ENCODE peak calls at places on chromosomes 16 and 17, in ten cellular contexts. F is AG20443; G is Right ventricle myocardium superior; Z is T-helper 22 cell; X is CD4-positive, alpha-beta T cell; M is GM18507; J is caudate nucleus; H is adrenal gland; T is HT-29; V is stimulated activated CD4-positive, alpha-beta T cell treated with anti-CD3 and anti-CD28 coated beads, Interleukin-4, amount 100 ng/mL, for 48 hours. Y is an unnamed sample.

GRCh38 chr17:1916339-1916738 is 86.5 kb downstream of the RPA1 start:
- DNase-seq in F (no peak), G (no peak), Z (no peak), X (no peak), M (no peak), J (no peak), H (no peak), T (no peak), V (no peak), Y (no peak)

GRCh38 chr16:66544358-66544757 is 5.6 kb downstream of the TK2 start:
- DNase-seq in F (no peak), G (no peak), Z (no peak), X (no peak), M (no peak), J (no peak), H (no peak), T (no peak), V (no peak), Y (no peak)

GRCh38 chr17:50830298-50830697 is 5.1 kb upstream of the WFIKKN2 start:
- DNase-seq in F (no peak), G (no peak), Z (no peak), X (no peak), M (no peak), J (no peak), H (no peak), T (no peak), V (no peak), Y (no peak)

GRCh38 chr16:89344314-89344828 is 126.9 kb downstream of the ZNF778 start:
- DNase-seq in F (peak), G (no peak), Z (no peak), X (no peak), M (no peak), J (no peak), H (no peak), T (no peak), V (no peak), Y (no peak)

GRCh38 chr17:71917715-71918114 is 203.1 kb upstream of the SOX9 start:
- DNase-seq in F (no peak), G (no peak), Z (no peak), X (no peak), M (no peak), J (no peak), H (no peak), T (no peak), V (no peak), Y (no peak)

GRCh38 chr17:55584055-55584685 is 72.9 kb upstream of the SMIM36 start:
- DNase-seq in F (no peak), G (no peak), Z (no peak), X (no peak), M (no peak), J (no peak), H (no peak), T (peak), V (no peak), Y (no peak)

GRCh38 chr17:63116228-63116627 is 150.2 kb downstream of the TANC2 start:
- DNase-seq in F (no peak), G (no peak), Z (no peak), X (no peak), M (no peak), J (no peak), H (no peak), T (peak), V (no peak), Y (no peak)

GRCh38 chr17:35543856-35544255 is 6.4 kb upstream of the SLFN12L start:
- DNase-seq in F (no peak), G (no peak), Z (no peak), X (no peak), M (no peak), J (no peak), H (no peak), T (no peak), V (no peak), Y (no peak)

GRCh38 chr16:48013476-48013875 is 142.3 kb downstream of the ABCC12 start:
- DNase-seq in F (no peak), G (no peak), Z (no peak), X (no peak), M (no peak), J (peak), H (no peak), T (no peak), V (no peak), Y (no peak)

GRCh38 chr17:14346801-14347200 is 45.9 kb downstream of the HS3ST3B1 start:
- DNase-seq in F (no peak), G (no peak), Z (no peak), X (no peak), M (no peak), J (no peak), H (no peak), T (no peak), V (no peak), Y (no peak)

GRCh38 chr16:10878644-10879498 is 1.9 kb downstream of the CIITA start:
- DNase-seq in F (peak), G (peak), Z (no peak), X (no peak), M (no peak), J (no peak), H (peak), T (no peak), V (no peak), Y (peak)

GRCh38 chr17:81579821-81580321 is 27.7 kb upstream of the FAAP100 start:
- DNase-seq in F (peak), G (no peak), Z (no peak), X (no peak), M (no peak), J (no peak), H (no peak), T (no peak), V (no peak), Y (no peak)

GRCh38 chr16:74275031-74275636 is 21.5 kb upstream of the PSMD7 start:
- DNase-seq in F (peak), G (no peak), Z (no peak), X (no peak), M (no peak), J (no peak), H (no peak), T (peak), V (no peak), Y (no peak)

GRCh38 chr17:67629963-67630320 is 87.8 kb upstream of the NOL11 start:
- DNase-seq in F (peak), G (no peak), Z (no peak), X (no peak), M (no peak), J (no peak), H (no peak), T (peak), V (no peak), Y (no peak)

GRCh38 chr16:64225696-64226095 is 896.2 kb downstream of the CDH11 start:
- DNase-seq in F (no peak), G (no peak), Z (no peak), X (no peak), M (no peak), J (no peak), H (no peak), T (peak), V (no peak), Y (no peak)

GRCh38 chr16:88737298-88738166 is 31.2 kb downstream of the CTU2 start:
- DNase-seq in F (peak), G (peak), Z (peak), X (peak), M (peak), J (peak), H (peak), T (peak), V (peak), Y (peak)

GRCh38 chr17:3037259-3037658 is 26.1 kb downstream of the OR1D5 start:
- DNase-seq in F (no peak), G (no peak), Z (no peak), X (no peak), M (no peak), J (no peak), H (peak), T (no peak), V (no peak), Y (no peak)

GRCh38 chr17:78875738-78876597 is 27.0 kb downstream of the CEP295NL start:
- DNase-seq in F (no peak), G (no peak), Z (no peak), X (no peak), M (no peak), J (no peak), H (no peak), T (no peak), V (no peak), Y (no peak)

GRCh38 chr16:75244225-75244792 is 7.1 kb downstream of the BCAR1 start:
- DNase-seq in F (no peak), G (peak), Z (no peak), X (no peak), M (no peak), J (no peak), H (no peak), T (peak), V (no peak), Y (no peak)

Y was measured in small intestine.